ENCODE peak calls at places on chromosome 13, in six cellular contexts. C is endothelial cell of umbilical vein, V is thoracic aorta, Y is kidney, B is AG09309, D is A673. E is an unnamed sample.

GRCh38 chr13:51797664-51798488 is 6.1 kb downstream of the DHRS12 start:
- DNase-seq in B (no peak), Y (no peak), D (peak; percentile 63), V (no peak), C (peak; percentile 36), E (peak; percentile 37)

GRCh38 chr13:28528388-28528787 is 33.5 kb upstream of the FLT1 start:
- DNase-seq in Y (no peak), C (no peak), B (no peak), D (no peak), V (no peak), E (no peak)

GRCh38 chr13:76672422-76672821 is 213.8 kb downstream of the KCTD12 start:
- DNase-seq in Y (no peak), C (no peak), V (no peak), B (no peak), D (no peak), E (peak; percentile 59)

GRCh38 chr13:24459234-24459633 is 53.3 kb downstream of the PARP4 start:
- DNase-seq in D (peak; percentile 7), B (peak; percentile 53), V (no peak), Y (no peak), C (no peak), E (peak; percentile 49)

GRCh38 chr13:36157475-36157874 is 26.3 kb upstream of the DCLK1 start:
- DNase-seq in C (no peak), D (peak; percentile 87), V (no peak), B (no peak), Y (no peak), E (no peak)

GRCh38 chr13:47039106-47039505 is 142.3 kb upstream of the HTR2A start:
- DNase-seq in B (peak; percentile 63), V (no peak), C (no peak), D (no peak), Y (no peak), E (peak; percentile 70)

GRCh38 chr13:108214511-108215383 is 589 bp downstream of the LIG4 start:
- DNase-seq in C (no peak), V (no peak), Y (peak; percentile 72), B (no peak), D (no peak), E (no peak)

GRCh38 chr13:108963846-108964600 is 334.6 kb downstream of the MYO16 start:
- DNase-seq in D (no peak), Y (no peak), C (no peak), V (no peak), B (peak; percentile 11), E (peak; percentile 42)

GRCh38 chr13:97367016-97367415 is 67.0 kb upstream of the RAP2A start:
- DNase-seq in C (no peak), Y (no peak), D (no peak), V (no peak), B (peak; percentile 40), E (peak; percentile 33)

GRCh38 chr13:108083056-108083455 is 132.3 kb downstream of the LIG4 start:
- DNase-seq in B (no peak), Y (no peak), V (no peak), D (no peak), C (peak; percentile 1), E (peak; percentile 59)

GRCh38 chr13:39982745-39983144 is 327.3 kb downstream of the COG6 start:
- DNase-seq in D (no peak), Y (no peak), V (no peak), B (no peak), C (no peak), E (no peak)

GRCh38 chr13:72166102-72166660 is 299.2 kb upstream of the DACH1 start:
- DNase-seq in Y (no peak), C (peak; percentile 55), B (no peak), D (no peak), V (no peak), E (no peak)

GRCh38 chr13:54091884-54092283 is 1063.3 kb downstream of the OLFM4 start:
- DNase-seq in Y (peak; percentile 16), B (no peak), C (no peak), V (no peak), D (no peak), E (no peak)

GRCh38 chr13:98175823-98176222 is 1.2 kb downstream of the RNF113B start:
- DNase-seq in D (no peak), C (no peak), V (no peak), B (no peak), Y (no peak), E (no peak)

GRCh38 chr13:88592105-88592504 is 920.9 kb downstream of the SLITRK5 start:
- DNase-seq in V (no peak), D (no peak), B (no peak), C (no peak), Y (no peak), E (no peak)

GRCh38 chr13:30319130-30319529 is 11.8 kb upstream of the KATNAL1 start:
- DNase-seq in B (no peak), D (peak; percentile 83), V (no peak), Y (no peak), C (no peak), E (no peak)

GRCh38 chr13:40982772-40983171 is 36.3 kb downstream of the ELF1 start:
- DNase-seq in D (peak; percentile 93), V (no peak), B (no peak), C (peak; percentile 95), Y (no peak), E (peak; percentile 13)

GRCh38 chr13:31846984-31847752 is 107.8 kb downstream of the RXFP2 start:
- DNase-seq in B (no peak), V (no peak), C (no peak), Y (no peak), D (no peak), E (no peak)

GRCh38 chr13:86591862-86592261 is 792.6 kb upstream of the SLITRK6 start:
- DNase-seq in D (no peak), Y (no peak), C (no peak), V (no peak), B (no peak), E (no peak)

GRCh38 chr13:77599351-77599750 is 63.8 kb downstream of the SCEL start:
- DNase-seq in Y (no peak), C (no peak), D (peak; percentile 27), V (no peak), B (no peak), E (no peak)

GRCh38 chr13:64540468-64540867 is 2689.7 kb downstream of the PCDH9 start:
- DNase-seq in C (no peak), Y (no peak), B (no peak), V (no peak), D (no peak), E (no peak)

GRCh38 chr13:109971745-109972090 is 185.3 kb upstream of the IRS2 start:
- DNase-seq in C (no peak), B (no peak), Y (no peak), D (no peak), V (no peak), E (no peak)

GRCh38 chr13:74026753-74027152 is 107.5 kb downstream of the KLF12 start:
- DNase-seq in D (peak; percentile 25), C (peak; percentile 61), Y (peak; percentile 37), B (no peak), V (no peak), E (peak; percentile 4)

DNA sequence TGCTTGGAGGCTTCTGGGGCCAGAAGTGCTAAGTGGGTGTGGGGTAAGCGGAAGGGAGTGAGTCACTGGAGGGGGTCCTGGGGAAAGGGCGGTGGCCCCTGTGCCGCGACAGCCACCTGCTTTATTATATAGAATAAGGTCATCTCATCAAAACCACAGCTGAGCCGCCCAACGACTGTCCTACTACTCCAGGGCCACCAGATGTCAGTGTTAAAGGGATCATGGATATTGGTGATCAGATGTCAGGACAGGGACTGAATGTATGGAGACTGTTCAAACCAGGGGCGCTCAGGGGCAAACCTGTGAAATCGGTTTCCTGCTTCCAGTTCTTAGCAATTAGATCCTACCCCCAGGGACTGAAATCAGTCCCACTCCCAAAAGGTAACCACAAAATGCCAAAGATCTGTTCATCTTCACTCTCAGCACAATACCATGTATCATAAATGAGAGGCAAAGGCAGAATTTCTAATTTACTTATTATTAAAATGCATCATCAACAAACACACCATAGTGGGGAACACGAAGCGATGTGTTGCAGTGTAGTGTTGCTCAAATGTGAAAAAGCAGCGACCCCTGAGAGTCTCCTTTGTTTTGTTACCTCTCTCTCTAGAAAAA is 24.5 kb downstream of the ARL11 start:
- DNase-seq in Y (no peak), V (no peak), C (peak; percentile 37), D (peak; percentile 58), B (no peak), E (no peak)
- H3K4me3 ChIP-seq in Y (no peak overlapping the region), V (no peak overlapping the region), C (no peak overlapping the region), D (no peak overlapping the region), B (no peak overlapping the region), E (no peak overlapping the region)

DNA sequence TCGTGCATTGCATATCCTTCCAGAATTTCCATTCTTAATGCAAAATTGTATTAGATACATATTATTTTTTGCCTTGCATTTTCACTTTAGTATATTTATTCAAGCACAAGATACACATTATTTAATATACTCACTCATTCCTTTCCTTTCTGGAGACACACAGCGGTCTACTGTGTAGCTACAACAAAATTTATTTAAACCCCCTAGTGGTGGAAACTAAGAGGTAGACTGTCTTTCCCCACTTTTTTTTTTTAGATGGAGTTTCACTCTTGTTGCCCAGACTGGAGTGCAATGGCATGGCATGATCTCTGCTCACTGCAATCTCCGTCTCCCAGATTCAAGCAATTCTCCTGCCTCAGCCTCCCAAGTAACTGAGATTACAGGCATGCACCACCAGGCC is 2040.3 kb upstream of the PCDH20 start:
- DNase-seq in Y (no peak), D (peak; percentile 19), B (no peak), C (no peak), V (no peak), E (no peak)
- TF ChIP-seq CTCF in Y (no peak), D (peak; percentile 46), B (peak; percentile 11), C (peak; percentile 2), V (no peak), E (peak; percentile 12)

GRCh38 chr13:57595775-57596174 is 35.8 kb upstream of the PCDH17 start:
- DNase-seq in D (no peak), V (no peak), Y (no peak), C (no peak), B (no peak), E (no peak)

GRCh38 chr13:57604442-57604841 is 27.1 kb upstream of the PCDH17 start:
- DNase-seq in Y (no peak), C (no peak), V (no peak), D (no peak), B (no peak), E (no peak)

GRCh38 chr13:57601536-57601935 is 30.0 kb upstream of the PCDH17 start:
- DNase-seq in D (peak; percentile 25), Y (no peak), B (no peak), V (no peak), C (no peak), E (no peak)
- H3K4me3 ChIP-seq in D (peak overlapping the region; percentile 11), Y (no peak overlapping the region), B (no peak overlapping the region), V (no peak overlapping the region), C (no peak overlapping the region), E (no peak overlapping the region)

GRCh38 chr13:26038931-26039475 is 12.8 kb downstream of the SHISA2 start:
- DNase-seq in Y (no peak), D (no peak), V (no peak), C (no peak), B (no peak), E (no peak)

GRCh38 chr13:26034018-26034417 is 17.8 kb downstream of the SHISA2 start:
- DNase-seq in D (no peak), B (no peak), V (no peak), Y (no peak), C (no peak), E (no peak)

GRCh38 chr13:26036383-26036782 is 15.4 kb downstream of the SHISA2 start:
- DNase-seq in C (no peak), Y (no peak), B (no peak), V (no peak), D (no peak), E (no peak)

GRCh38 chr13:26041476-26041875 is 10.3 kb downstream of the SHISA2 start:
- DNase-seq in C (no peak), Y (no peak), B (no peak), D (no peak), V (no peak), E (no peak)

GRCh38 chr13:26037302-26037701 is 14.5 kb downstream of the SHISA2 start:
- DNase-seq in Y (no peak), C (peak; percentile 40), D (peak; percentile 60), V (no peak), B (no peak), E (no peak)
- TF ChIP-seq CTCF in Y (peak; percentile 25), C (peak; percentile 73), D (peak; percentile 73), V (no peak), B (peak; percentile 42), E (peak; percentile 49)